ENCODE peak calls at places on chromosomes 12 and 14, in six cellular contexts. J, O, G, P, H and K are unnamed samples.

GRCh38 chr14:54817506-54817905 is 85.1 kb downstream of the GCH1 start:
- DNase-seq in O (no peak), G (no peak), P (no peak), J (no peak), H (no peak), K (no peak)

GRCh38 chr14:103941462-103941861 is 867 bp downstream of the RD3L start:
- DNase-seq in O (no peak), P (no peak), H (no peak), J (no peak), G (no peak), K (no peak)

GRCh38 chr12:113876160-113876559 is 90.0 kb downstream of the RBM19 start:
- DNase-seq in P (no peak), G (no peak), J (no peak), O (no peak), H (no peak), K (no peak)

GRCh38 chr12:10741836-10742235 is 18.7 kb upstream of the YBX3 start:
- DNase-seq in G (no peak), O (no peak), P (peak), J (no peak), H (no peak), K (no peak)

GRCh38 chr14:30550335-30550734 is 8.6 kb upstream of the G2E3 start:
- DNase-seq in G (no peak), H (no peak), J (peak), P (no peak), O (no peak), K (no peak)

GRCh38 chr12:113088971-113089756 is 32.6 kb downstream of the DTX1 start:
- DNase-seq in J (no peak), H (no peak), P (no peak), G (no peak), O (no peak), K (no peak)

GRCh38 chr12:50659260-50659659 is 104.6 kb upstream of the ATF1 start:
- DNase-seq in O (no peak), G (no peak), P (no peak), H (no peak), J (no peak), K (no peak)

GRCh38 chr12:89349814-89350213 is 2.5 kb downstream of the DUSP6 start:
- DNase-seq in G (no peak), O (no peak), P (peak), J (peak), H (no peak), K (peak)

GRCh38 chr12:116393859-116394650 is 116.6 kb upstream of the MED13L start:
- DNase-seq in H (no peak), J (no peak), O (no peak), P (peak), G (no peak), K (no peak)

GRCh38 chr14:69886843-69887242 is 7.6 kb downstream of the SMOC1 start:
- DNase-seq in O (no peak), P (no peak), J (peak), H (peak), G (no peak), K (no peak)

GRCh38 chr14:99348816-99349609 is 77.0 kb upstream of the BCL11B start:
- DNase-seq in O (no peak), H (no peak), P (peak), J (no peak), G (no peak), K (no peak)

GRCh38 chr12:19299765-19300164 is 139.5 kb upstream of the AEBP2 start:
- DNase-seq in P (peak), G (no peak), H (no peak), O (no peak), J (peak), K (no peak)

GRCh38 chr14:104819361-104819771 is 18.5 kb downstream of the ZBTB42 start:
- DNase-seq in P (no peak), O (no peak), G (no peak), J (no peak), H (no peak), K (no peak)

GRCh38 chr12:64088431-64089349 is 133.4 kb downstream of the KICS2 start:
- DNase-seq in G (no peak), P (peak), H (peak), J (peak), O (no peak), K (peak)

GRCh38 chr12:132427177-132427725 is 62.7 kb upstream of the FBRSL1 start:
- DNase-seq in P (no peak), O (peak), J (no peak), G (no peak), H (no peak), K (no peak)

GRCh38 chr12:26119391-26119981 is 5.4 kb downstream of the BHLHE41 start:
- DNase-seq in O (no peak), G (peak), J (peak), H (peak), P (peak), K (no peak)

GRCh38 chr14:50620341-50620740 is 47.8 kb downstream of the SAV1 start:
- DNase-seq in O (no peak), J (peak), G (no peak), H (no peak), P (no peak), K (no peak)

GRCh38 chr12:117134059-117134458 is 34.8 kb upstream of the TESC start:
- DNase-seq in G (no peak), P (peak), O (no peak), H (no peak), J (no peak), K (no peak)

GRCh38 chr12:115375188-115375991 is 691.4 kb upstream of the TBX3 start:
- DNase-seq in P (peak), H (peak), G (no peak), J (peak), O (no peak), K (no peak)

GRCh38 chr12:54134850-54135249 is 53.9 kb downstream of the SMUG1 start:
- DNase-seq in G (no peak), H (no peak), P (peak), J (no peak), O (no peak), K (no peak)